ENCODE peak calls at places on chromosomes 7 and 10, in eight cellular contexts. D, P, X, C, V, Z, F and O are unnamed samples.

GRCh38 chr7:11171569-11172192 is 198.0 kb downstream of the PHF14 start:
- DNase-seq in D (no peak), P (no peak), X (no peak), C (no peak), V (no peak), Z (no peak), F (no peak), O (no peak)

GRCh38 chr10:31620236-31621151 is 301.5 kb downstream of the ZEB1 start:
- DNase-seq in D (peak; percentile 70), P (peak; percentile 76), X (peak; percentile 53), C (no peak), V (peak; percentile 91), Z (peak; percentile 68), F (no peak), O (peak; percentile 85)

GRCh38 chr7:92678291-92678920 is 88.2 kb upstream of the FAM133B start:
- DNase-seq in D (no peak), P (no peak), X (no peak), C (no peak), V (no peak), Z (no peak), F (peak; percentile 20), O (no peak)

GRCh38 chr7:117673839-117674238 is 194.0 kb downstream of the CFTR start:
- DNase-seq in D (no peak), P (no peak), X (no peak), C (no peak), V (peak; percentile 36), Z (peak; percentile 75), F (no peak), O (no peak)

GRCh38 chr10:114398587-114399331 is 5.5 kb downstream of the AFAP1L2 start:
- DNase-seq in D (no peak), P (no peak), X (no peak), C (peak; percentile 33), V (no peak), Z (no peak), F (no peak), O (no peak)

GRCh38 chr10:57336339-57336738 is 931.4 kb downstream of the IPMK start:
- DNase-seq in D (no peak), P (no peak), X (no peak), C (no peak), V (no peak), Z (no peak), F (no peak), O (no peak)

GRCh38 chr10:14585287-14586193 is 189.2 kb downstream of the FAM107B start:
- DNase-seq in D (no peak), P (no peak), X (no peak), C (no peak), V (no peak), Z (no peak), F (no peak), O (no peak)

GRCh38 chr10:73907841-73908517 is 3.0 kb upstream of the PLAU start:
- DNase-seq in D (no peak), P (no peak), X (peak; percentile 22), C (no peak), V (peak; percentile 70), Z (peak; percentile 63), F (peak; percentile 56), O (peak; percentile 73)

GRCh38 chr7:74103219-74103772 is 19.7 kb downstream of the LIMK1 start:
- DNase-seq in D (no peak), P (no peak), X (no peak), C (no peak), V (no peak), Z (no peak), F (no peak), O (no peak)

GRCh38 chr7:3310884-3311283 is 9.8 kb downstream of the SDK1 start:
- DNase-seq in D (no peak), P (no peak), X (no peak), C (no peak), V (no peak), Z (no peak), F (no peak), O (no peak)

GRCh38 chr10:132059760-132060508 is 5.8 kb upstream of the JAKMIP3 start:
- DNase-seq in D (no peak), P (no peak), X (no peak), C (no peak), V (no peak), Z (no peak), F (no peak), O (no peak)

GRCh38 chr7:75613351-75613750 is 121.2 kb downstream of the SPDYE5 start:
- DNase-seq in D (no peak), P (no peak), X (no peak), C (no peak), V (no peak), Z (no peak), F (no peak), O (no peak)

GRCh38 chr7:41010418-41010817 is 692.5 kb downstream of the INHBA start:
- DNase-seq in D (no peak), P (no peak), X (no peak), C (no peak), V (no peak), Z (peak; percentile 15), F (no peak), O (no peak)

GRCh38 chr7:34723866-34724490 is 66.0 kb downstream of the NPSR1 start:
- DNase-seq in D (no peak), P (no peak), X (no peak), C (no peak), V (no peak), Z (peak; percentile 1), F (no peak), O (no peak)

GRCh38 chr7:36129048-36129534 is 24.0 kb upstream of the EEPD1 start:
- DNase-seq in D (no peak), P (no peak), X (peak; percentile 67), C (peak; percentile 39), V (peak; percentile 69), Z (peak; percentile 65), F (peak; percentile 27), O (peak; percentile 68)

GRCh38 chr7:79453558-79454324 is at the start of gene MAGI2:
- DNase-seq in D (peak; percentile 88), P (peak; percentile 84), X (peak; percentile 69), C (peak; percentile 95), V (peak; percentile 70), Z (peak; percentile 95), F (peak; percentile 88), O (peak; percentile 84)

GRCh38 chr10:86878973-86879781 is 78.2 kb downstream of the MMRN2 start:
- DNase-seq in D (no peak), P (no peak), X (no peak), C (no peak), V (no peak), Z (no peak), F (no peak), O (no peak)
- H3K4me1 ChIP-seq in D (no peaks in the 10 kb centered on the region), P (no peaks in the 10 kb centered on the region), X (no peaks in the 10 kb centered on the region), C (no peaks in the 10 kb centered on the region), V (no peaks in the 10 kb centered on the region), Z (peaks cover 15% of the 10 kb centered on the region), F (no peaks in the 10 kb centered on the region), O (peaks cover 10% of the 10 kb centered on the region)

DNA sequence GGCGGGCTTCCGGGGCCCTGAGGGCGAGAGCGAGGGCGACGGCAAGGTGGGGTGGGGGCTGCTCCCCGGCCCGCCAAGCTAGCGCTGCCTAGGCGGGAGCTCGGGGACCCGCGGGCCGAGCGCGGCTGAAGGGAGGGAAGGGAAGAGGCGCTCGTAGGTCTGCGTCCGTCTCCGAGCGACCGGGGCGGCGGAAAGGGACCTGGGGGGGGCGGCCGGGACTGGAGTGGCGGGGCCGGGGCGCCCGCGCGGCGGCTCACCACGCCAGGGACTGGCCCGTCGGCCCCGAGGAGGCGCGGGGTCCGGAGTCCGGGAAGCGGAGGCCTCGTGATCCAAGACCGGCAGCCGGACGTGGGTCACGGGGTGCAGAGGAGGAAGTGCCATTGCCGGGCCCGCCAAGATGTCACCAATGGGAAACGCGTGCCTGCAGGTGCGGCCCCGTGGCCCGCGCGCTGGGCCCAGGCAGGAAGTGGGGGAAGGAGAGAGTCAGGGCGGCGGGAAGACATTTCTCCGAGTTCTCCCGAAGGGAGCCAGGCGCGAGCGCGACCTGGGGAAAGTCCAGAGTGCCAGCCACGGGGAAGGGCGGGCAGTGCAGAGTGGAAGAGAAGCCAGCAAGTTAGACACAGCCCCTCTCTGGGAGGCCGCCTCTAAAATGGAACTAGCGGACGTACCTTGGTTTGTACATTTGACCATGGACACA is 11.9 kb downstream of the HNRNPF start:
- DNase-seq in D (peak; percentile 88), P (peak; percentile 81), X (peak; percentile 93), C (peak; percentile 95), V (peak; percentile 67), Z (peak; percentile 84), F (peak; percentile 95), O (peak; percentile 92)
- TF ChIP-seq CTCF in D (no peak), P (no peak), X (no peak), C (peak; percentile 10), V (no peak), Z (no peak), F (no peak), O (no peak)

GRCh38 chr10:10045765-10046028 is 972.0 kb upstream of the CELF2 start:
- DNase-seq in D (no peak), P (no peak), X (no peak), C (no peak), V (no peak), Z (no peak), F (no peak), O (no peak)

GRCh38 chr10:10039600-10039999 is 978.1 kb upstream of the CELF2 start:
- DNase-seq in D (no peak), P (no peak), X (no peak), C (no peak), V (no peak), Z (no peak), F (no peak), O (no peak)

GRCh38 chr10:10043083-10043482 is 974.6 kb upstream of the CELF2 start:
- DNase-seq in D (no peak), P (no peak), X (no peak), C (no peak), V (no peak), Z (peak; percentile 30), F (no peak), O (no peak)

GRCh38 chr10:10044959-10045764 is 972.5 kb upstream of the CELF2 start:
- DNase-seq in D (no peak), P (no peak), X (no peak), C (no peak), V (no peak), Z (no peak), F (no peak), O (no peak)
- H3K27ac ChIP-seq in D (no peak overlapping the region), P (no peak overlapping the region), X (no peak overlapping the region), C (no peak overlapping the region), V (no peak overlapping the region), Z (no peak overlapping the region), F (no peak overlapping the region), O (no peak overlapping the region)

GRCh38 chr10:121243003-121243898 is 355.0 kb downstream of the FGFR2 start:
- DNase-seq in D (no peak), P (no peak), X (no peak), C (no peak), V (peak; percentile 3), Z (no peak), F (no peak), O (no peak)

GRCh38 chr10:121240011-121240410 is 358.2 kb downstream of the FGFR2 start:
- DNase-seq in D (no peak), P (no peak), X (peak; percentile 86), C (no peak), V (no peak), Z (no peak), F (no peak), O (no peak)

GRCh38 chr10:121243899-121244241 is 354.4 kb downstream of the FGFR2 start:
- DNase-seq in D (no peak), P (no peak), X (peak; percentile 38), C (no peak), V (no peak), Z (no peak), F (no peak), O (no peak)

GRCh38 chr10:121240556-121240955 is 357.7 kb downstream of the FGFR2 start:
- DNase-seq in D (no peak), P (no peak), X (peak; percentile 59), C (no peak), V (no peak), Z (no peak), F (no peak), O (no peak)

GRCh38 chr10:121241337-121241736 is 356.9 kb downstream of the FGFR2 start:
- DNase-seq in D (no peak), P (no peak), X (no peak), C (no peak), V (no peak), Z (no peak), F (no peak), O (no peak)
- H3K4me1 ChIP-seq in D (no peaks in the 10 kb centered on the region), P (no peaks in the 10 kb centered on the region), X (no peaks in the 10 kb centered on the region), C (no peaks in the 10 kb centered on the region), V (no peaks in the 10 kb centered on the region), Z (no peaks in the 10 kb centered on the region), F (no peaks in the 10 kb centered on the region), O (no peaks in the 10 kb centered on the region)